ENCODE peak calls at places on chromosome 21, in six cellular contexts. L, I, S, Y, N and E are unnamed samples.

GRCh38 chr21:17560377-17560776 is 47.5 kb downstream of the CXADR start:
- DNase-seq in L (no peak), I (no peak), S (no peak), Y (no peak), N (peak; percentile 4), E (no peak)

GRCh38 chr21:41593784-41594138 is 85.8 kb upstream of the TMPRSS2 start:
- DNase-seq in L (no peak), I (no peak), S (peak; percentile 83), Y (peak; percentile 66), N (no peak), E (no peak)

GRCh38 chr21:33686386-33686785 is 44.1 kb downstream of the ITSN1 start:
- DNase-seq in L (no peak), I (no peak), S (no peak), Y (no peak), N (no peak), E (no peak)

GRCh38 chr21:34693192-34693810 is 24.5 kb downstream of the CLIC6 start:
- DNase-seq in L (peak; percentile 67), I (peak; percentile 85), S (peak; percentile 57), Y (peak; percentile 46), N (peak; percentile 74), E (no peak)

GRCh38 chr21:41636636-41637625 is 129.0 kb upstream of the TMPRSS2 start:
- DNase-seq in L (no peak), I (no peak), S (no peak), Y (no peak), N (no peak), E (no peak)

GRCh38 chr21:34639882-34640788 is 25.2 kb upstream of the RCAN1 start:
- DNase-seq in L (no peak), I (no peak), S (no peak), Y (no peak), N (peak; percentile 13), E (no peak)

GRCh38 chr21:22842875-22843274 is 1844.7 kb downstream of the NCAM2 start:
- DNase-seq in L (no peak), I (peak; percentile 2), S (no peak), Y (no peak), N (no peak), E (no peak)

GRCh38 chr21:36851121-36851520 is 115.3 kb downstream of the HLCS start:
- DNase-seq in L (no peak), I (no peak), S (no peak), Y (no peak), N (no peak), E (no peak)

GRCh38 chr21:26124421-26124833 is 46.1 kb downstream of the APP start:
- DNase-seq in L (peak; percentile 64), I (no peak), S (no peak), Y (no peak), N (peak; percentile 67), E (no peak)

GRCh38 chr21:34877485-34878128 is 171.5 kb downstream of the RUNX1 start:
- DNase-seq in L (no peak), I (no peak), S (peak; percentile 97), Y (peak; percentile 90), N (no peak), E (no peak)

GRCh38 chr21:35427320-35428040 is 378.4 kb upstream of the RUNX1 start:
- DNase-seq in L (no peak), I (no peak), S (no peak), Y (no peak), N (no peak), E (no peak)

GRCh38 chr21:36791695-36792451 is 93.0 kb downstream of the SIM2 start:
- DNase-seq in L (no peak), I (no peak), S (no peak), Y (no peak), N (no peak), E (no peak)

GRCh38 chr21:34181418-34181817 is 108.0 kb downstream of the MRPS6 start:
- DNase-seq in L (no peak), I (no peak), S (no peak), Y (no peak), N (no peak), E (no peak)

GRCh38 chr21:34644815-34645214 is 24.0 kb upstream of the CLIC6 start:
- DNase-seq in L (no peak), I (no peak), S (peak; percentile 74), Y (no peak), N (no peak), E (no peak)

GRCh38 chr21:37082856-37083611 is 10.0 kb downstream of the TTC3 start:
- DNase-seq in L (no peak), I (no peak), S (no peak), Y (no peak), N (no peak), E (no peak)

GRCh38 chr21:21165063-21165645 is 166.9 kb downstream of the NCAM2 start:
- DNase-seq in L (peak; percentile 99), I (no peak), S (no peak), Y (no peak), N (peak; percentile 97), E (peak; percentile 74)

GRCh38 chr21:43659136-43660000 is at the start of the genes HSF2BP and RRP1B:
- DNase-seq in L (peak; percentile 85), I (peak; percentile 91), S (peak; percentile 88), Y (peak; percentile 70), N (peak; percentile 79), E (no peak)

GRCh38 chr21:43658769-43659135 is 536 bp downstream of the HSF2BP start:
- DNase-seq in L (no peak), I (no peak), S (no peak), Y (peak; percentile 25), N (no peak), E (no peak)

GRCh38 chr21:43664358-43664757 is 5.0 kb downstream of the RRP1B start:
- DNase-seq in L (no peak), I (no peak), S (no peak), Y (no peak), N (no peak), E (no peak)

GRCh38 chr21:43663033-43663432 is 3.7 kb downstream of the RRP1B start:
- DNase-seq in L (no peak), I (no peak), S (no peak), Y (no peak), N (no peak), E (no peak)

DNA sequence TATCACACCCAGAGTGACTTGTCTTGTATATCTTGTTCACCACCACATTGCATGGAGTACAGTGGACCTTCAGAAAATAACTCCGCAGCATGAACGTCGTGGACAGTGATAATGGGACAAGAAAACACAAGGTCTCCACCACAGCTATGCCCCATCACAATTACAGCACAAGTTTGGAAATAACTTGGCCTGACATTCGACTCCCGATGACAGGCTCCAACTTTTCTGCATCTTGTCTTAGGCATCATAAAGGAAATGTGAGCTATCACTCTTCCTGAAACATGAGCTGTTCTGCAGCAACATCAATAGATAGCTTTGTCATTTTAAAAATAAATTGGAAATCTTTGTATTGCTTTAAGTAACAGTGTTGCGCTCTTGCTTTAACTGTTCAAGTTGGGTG is 2.9 kb downstream of the RRP1B start:
- DNase-seq in L (no peak), I (no peak), S (no peak), Y (no peak), N (peak; percentile 12), E (no peak)
- H3K4me3 ChIP-seq in L (no peak overlapping the region), I (no peak overlapping the region), S (no peak overlapping the region), Y (no peak overlapping the region), N (no peak overlapping the region), E (no peak overlapping the region)

GRCh38 chr21:44094832-44095231 is 12.4 kb upstream of the PWP2 start:
- DNase-seq in L (no peak), I (no peak), S (no peak), Y (no peak), N (no peak), E (no peak)

GRCh38 chr21:44090332-44090731 is 16.9 kb upstream of the PWP2 start:
- DNase-seq in L (no peak), I (no peak), S (peak; percentile 25), Y (no peak), N (no peak), E (no peak)

GRCh38 chr21:44089001-44089911 is 17.9 kb upstream of the PWP2 start:
- DNase-seq in L (no peak), I (no peak), S (peak; percentile 25), Y (no peak), N (no peak), E (no peak)

GRCh38 chr21:44093761-44094160 is 13.4 kb upstream of the PWP2 start:
- DNase-seq in L (no peak), I (no peak), S (peak; percentile 9), Y (no peak), N (no peak), E (no peak)

GRCh38 chr21:44092201-44092600 is 15.0 kb upstream of the PWP2 start:
- DNase-seq in L (no peak), I (no peak), S (peak; percentile 22), Y (no peak), N (no peak), E (no peak)
- H3K36me3 ChIP-seq in L (peaks cover 19% of the 10 kb centered on the region), I (peaks cover 27% of the 10 kb centered on the region), S (peaks cover 49% of the 10 kb centered on the region), Y (peaks cover 33% of the 10 kb centered on the region), N (peaks cover 47% of the 10 kb centered on the region), E (peaks cover 23% of the 10 kb centered on the region)

DNA sequence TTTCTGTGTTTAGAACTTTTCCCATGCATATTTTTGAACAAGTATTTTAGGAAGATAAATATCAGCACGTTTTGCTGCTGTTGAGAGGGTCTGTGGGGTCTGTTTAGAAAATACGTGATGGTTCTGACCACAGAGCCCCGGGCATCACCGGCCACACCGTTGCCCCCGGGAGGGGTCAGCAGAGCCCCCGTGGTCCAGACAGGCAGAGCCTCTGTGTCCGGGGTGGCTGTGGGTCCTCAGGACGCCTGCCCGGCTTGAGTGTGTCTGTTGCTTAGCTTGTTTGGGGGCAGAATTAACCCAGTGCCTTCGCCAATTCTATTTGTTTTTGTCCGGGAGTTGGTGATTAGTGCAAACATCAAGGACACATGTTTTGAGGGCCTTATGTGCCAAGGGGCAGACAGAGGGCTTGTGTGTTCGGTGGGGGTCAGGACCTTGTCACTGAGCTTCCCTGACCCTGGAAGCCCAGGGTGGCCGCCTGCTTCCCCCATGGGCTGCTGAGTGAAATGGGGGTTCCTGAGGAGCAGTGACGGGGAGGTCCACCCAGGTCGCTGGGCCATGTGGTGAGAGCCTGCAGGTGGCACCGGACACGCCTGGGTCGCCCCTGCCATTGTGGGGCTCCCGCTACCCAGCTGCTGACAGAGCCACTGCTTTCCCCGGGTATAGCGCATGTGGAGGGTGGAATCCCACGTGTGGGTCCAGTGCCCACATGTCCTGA is 122.2 kb downstream of the SIK1 start:
- DNase-seq in L (no peak), I (no peak), S (no peak), Y (no peak), N (no peak), E (no peak)
- TF ChIP-seq CTCF in L (no peak), I (no peak), S (no peak), Y (no peak), N (no peak), E (no peak)

DNA sequence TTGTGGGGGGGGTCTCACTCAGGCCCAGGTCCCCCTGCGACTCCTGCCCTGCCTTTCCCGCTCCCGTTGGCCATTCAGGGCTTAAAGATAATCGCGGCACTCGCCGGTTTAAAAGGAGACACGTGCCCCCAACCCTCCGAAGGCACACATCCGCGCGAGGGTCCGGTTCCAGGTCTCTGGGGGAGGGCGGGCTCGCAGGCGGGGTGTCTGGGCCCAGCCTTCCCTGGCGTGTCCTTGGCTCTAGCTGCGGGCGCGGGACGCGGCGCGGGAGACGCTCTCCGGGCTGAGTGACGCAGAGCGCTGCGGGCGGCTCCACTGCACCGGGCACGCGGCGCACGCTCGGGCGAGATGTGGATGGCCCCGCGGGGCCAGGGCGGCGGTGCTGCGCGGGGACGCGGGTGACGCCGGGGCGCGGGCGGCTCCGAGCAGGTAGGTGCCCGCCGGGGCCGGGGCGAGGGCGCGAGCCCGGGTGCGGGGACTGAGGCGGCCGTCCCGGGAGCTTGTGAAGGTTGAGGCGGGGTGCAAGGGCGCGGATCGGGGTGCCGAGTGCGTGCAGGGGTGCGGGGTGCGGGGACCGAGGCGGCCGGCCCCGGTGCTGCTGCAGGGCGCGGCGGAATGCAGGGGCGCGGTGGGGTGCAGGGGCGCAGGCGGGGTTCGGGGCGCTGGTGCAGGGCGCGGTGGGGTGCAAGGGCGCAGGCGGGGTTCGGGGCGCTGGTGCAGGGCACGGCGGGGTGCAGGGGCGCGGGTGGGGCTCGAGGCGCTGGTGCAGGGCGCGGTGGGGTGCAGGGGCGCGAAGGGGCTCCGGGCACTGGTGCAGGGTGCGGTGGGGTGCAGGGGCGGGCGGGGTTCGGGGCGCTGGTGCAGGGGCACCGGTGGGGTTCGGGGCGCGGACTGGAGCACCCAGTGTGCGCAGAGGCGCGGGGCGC is 3.3 kb upstream of the TRPM2 start:
- DNase-seq in L (no peak), I (peak; percentile 62), S (no peak), Y (no peak), N (no peak), E (no peak)
- H3K4me3 ChIP-seq in L (no peak overlapping the region), I (peak overlapping the region; percentile 52), S (peak overlapping the region; percentile 31), Y (no peak overlapping the region), N (no peak overlapping the region), E (no peak overlapping the region)